ENCODE peak calls at places on chromosomes 1 and 21, in eight cellular contexts. U is uterus, J is choroid plexus epithelial cell, M is BJ, C is neural progenitor cell, Z is K562, S is AG04450, F is fibroblast of mammary gland. T is an unnamed sample.

GRCh38 chr1:59967141-59967697 is 40.6 kb upstream of the CYP2J2 start:
- DNase-seq in U (no peak), Z (peak), F (peak), C (peak), J (peak), M (no peak), S (no peak), T (no peak)

GRCh38 chr1:13432251-13432650 is 22.0 kb downstream of the PRAMEF20 start:
- DNase-seq in Z (no peak), S (no peak), F (no peak), U (no peak), C (no peak), J (no peak), M (no peak), T (no peak)

GRCh38 chr1:245434285-245434684 is 279.5 kb downstream of the KIF26B start:
- DNase-seq in F (peak), Z (no peak), M (no peak), U (no peak), C (no peak), J (peak), S (no peak), T (no peak)

GRCh38 chr1:161810780-161811179 is 44.7 kb downstream of the ATF6 start:
- DNase-seq in C (no peak), Z (no peak), U (no peak), M (no peak), S (no peak), F (no peak), J (no peak), T (no peak)

GRCh38 chr1:94110021-94110761 is 10.8 kb downstream of the ABCA4 start:
- DNase-seq in C (no peak), S (no peak), M (no peak), U (no peak), F (no peak), Z (no peak), J (no peak), T (no peak)

GRCh38 chr1:11707621-11708276 is 16.2 kb downstream of the DRAXIN start:
- DNase-seq in M (no peak), Z (peak), S (no peak), J (no peak), U (no peak), C (no peak), F (no peak), T (no peak)

GRCh38 chr1:88877382-88877825 is 14.0 kb downstream of the GTF2B start:
- DNase-seq in S (no peak), J (peak), U (no peak), Z (peak), M (no peak), C (peak), F (peak), T (no peak)

GRCh38 chr1:36515315-36516138 is 32.8 kb upstream of the CSF3R start:
- DNase-seq in F (no peak), M (no peak), J (no peak), C (no peak), Z (no peak), S (no peak), U (no peak), T (no peak)

GRCh38 chr1:4395158-4395557 is 259.3 kb upstream of the AJAP1 start:
- DNase-seq in C (no peak), F (no peak), J (no peak), S (no peak), M (no peak), U (no peak), Z (no peak), T (no peak)

GRCh38 chr1:68011786-68012375 is 38.5 kb downstream of the DIRAS3 start:
- DNase-seq in C (peak), J (peak), U (no peak), M (no peak), Z (no peak), S (no peak), F (no peak), T (no peak)

GRCh38 chr1:91569411-91570104 is 68.9 kb downstream of the CDC7 start:
- DNase-seq in F (peak), U (peak), J (peak), S (peak), M (peak), Z (no peak), C (no peak), T (peak)

GRCh38 chr1:10634428-10635384 is 160.0 kb downstream of the PEX14 start:
- DNase-seq in F (peak), C (no peak), U (peak), S (no peak), M (no peak), J (no peak), Z (no peak), T (no peak)

GRCh38 chr1:26786437-26787380 is 1.0 kb upstream of the PIGV start:
- DNase-seq in Z (peak), F (peak), M (peak), S (no peak), C (peak), J (peak), U (peak), T (no peak)

GRCh38 chr1:44293761-44294315 is 61.2 kb downstream of the ERI3 start:
- DNase-seq in S (no peak), F (no peak), Z (no peak), C (no peak), J (no peak), U (no peak), M (no peak), T (no peak)

GRCh38 chr21:25615880-25616279 is 8.6 kb upstream of the MRPL39 start:
- DNase-seq in U (no peak), C (no peak), Z (no peak), F (no peak), J (no peak), M (no peak), S (no peak), T (no peak)

GRCh38 chr21:41932576-41933258 is 21.1 kb downstream of the C2CD2 start:
- DNase-seq in S (no peak), C (no peak), M (no peak), Z (peak), J (peak), F (peak), U (peak), T (no peak)

GRCh38 chr1:222711319-222712252 is 705 bp downstream of the AIDA start:
- DNase-seq in U (peak), M (no peak), S (no peak), Z (peak), J (peak), C (peak), F (peak), T (peak)

GRCh38 chr1:117788014-117788413 is 141.4 kb downstream of the GDAP2 start:
- DNase-seq in Z (no peak), S (no peak), C (no peak), M (no peak), F (no peak), U (no peak), J (no peak), T (no peak)

GRCh38 chr1:34549199-34549598 is 205.6 kb upstream of the GJB5 start:
- DNase-seq in Z (peak), U (no peak), F (no peak), S (no peak), C (peak), J (no peak), M (no peak), T (no peak)

GRCh38 chr1:22142315-22143064 is 407 bp downstream of the WNT4 start:
- DNase-seq in J (peak), Z (peak), M (no peak), C (peak), F (no peak), U (peak), S (no peak), T (no peak)

GRCh38 chr21:37855568-37856391 is 60.5 kb downstream of the KCNJ6 start:
- DNase-seq in J (peak), Z (no peak), F (peak), U (no peak), C (peak), M (no peak), S (peak), T (no peak)

GRCh38 chr1:61839702-61840101 is 97.4 kb downstream of the PATJ start:
- DNase-seq in F (peak), M (peak), U (no peak), Z (no peak), J (peak), S (no peak), C (no peak), T (no peak)

GRCh38 chr1:243268751-243269460 is 13.1 kb downstream of the SDCCAG8 start:
- DNase-seq in F (no peak), J (peak), C (peak), Z (peak), S (no peak), U (no peak), M (no peak), T (no peak)

GRCh38 chr1:150521196-150521968 is 5.8 kb downstream of the FALEC start:
- DNase-seq in J (no peak), U (no peak), M (no peak), C (no peak), S (no peak), F (no peak), Z (no peak), T (no peak)

DNA sequence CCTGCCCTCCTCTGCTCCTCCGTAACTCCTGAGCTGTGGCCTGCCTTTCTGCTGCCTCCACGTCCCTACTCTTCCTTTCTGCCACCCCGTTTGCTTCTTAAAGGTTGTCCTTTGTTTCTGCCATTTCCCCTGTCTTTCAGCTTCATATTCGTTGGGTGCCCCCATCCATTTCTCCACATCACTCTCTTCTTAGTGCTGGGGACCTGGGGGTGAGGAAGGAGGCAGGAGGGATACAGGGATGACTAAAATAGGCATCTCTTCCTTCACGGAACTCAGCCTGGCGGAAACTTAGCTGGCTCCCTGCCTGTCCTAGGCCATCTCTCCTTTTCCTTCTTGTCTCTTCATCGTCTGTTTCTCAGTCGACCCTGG is 67.0 kb upstream of the CD1D start:
- DNase-seq in F (no peak), J (no peak), S (no peak), U (no peak), C (no peak), M (no peak), Z (no peak), T (no peak)
- TF ChIP-seq CTCF in F (peak), J (no peak), S (no peak), U (no peak), C (no peak), M (no peak), Z (no peak), T (no peak)

GRCh38 chr1:58392083-58392482 is 154.4 kb downstream of the OMA1 start:
- DNase-seq in J (no peak), Z (no peak), M (no peak), F (no peak), U (no peak), C (no peak), S (no peak), T (no peak)
- H3K4me3 ChIP-seq in J (no peak), Z (no peak), M (no peak), F (no peak), U (no peak), C (no peak), S (no peak), T (no peak)

GRCh38 chr21:32687946-32688345 is 39.9 kb downstream of the SYNJ1 start:
- DNase-seq in Z (no peak), U (no peak), F (peak), M (no peak), J (no peak), C (peak), S (no peak), T (no peak)
- TF ChIP-seq CTCF in Z (no peak), U (no peak), F (no peak), M (no peak), J (peak), C (peak), S (no peak), T (no peak)

GRCh38 chr1:217647791-217648190 is 16.6 kb downstream of the SPATA17 start:
- DNase-seq in S (no peak), F (peak), C (no peak), U (no peak), M (no peak), Z (no peak), J (peak), T (no peak)

GRCh38 chr1:217650674-217651073 is 19.5 kb downstream of the SPATA17 start:
- DNase-seq in F (no peak), M (no peak), U (no peak), J (no peak), C (no peak), Z (no peak), S (no peak), T (no peak)
- H3K4me3 ChIP-seq in F (no peak), M (no peak), U (no peak), J (no peak), C (no peak), Z (no peak), S (no peak), T (no peak)

GRCh38 chr21:39175154-39175553 is 8.1 kb downstream of the PSMG1 start:
- DNase-seq in Z (no peak), J (peak), U (no peak), F (peak), S (no peak), C (no peak), M (no peak), T (no peak)
- TF ChIP-seq CTCF in Z (no peak), J (peak), U (peak), F (peak), S (peak), C (peak), M (peak), T (no peak)

GRCh38 chr1:53545663-53546408 is 86.6 kb downstream of the DMRTB1 start:
- DNase-seq in C (no peak), F (peak), Z (no peak), M (no peak), U (peak), J (no peak), S (no peak), T (no peak)

GRCh38 chr1:53548031-53548491 is 88.9 kb downstream of the DMRTB1 start:
- DNase-seq in F (no peak), M (no peak), Z (no peak), C (no peak), U (peak), J (no peak), S (no peak), T (no peak)

GRCh38 chr1:53544731-53545515 is 85.7 kb downstream of the DMRTB1 start:
- DNase-seq in Z (no peak), S (no peak), J (no peak), F (no peak), C (no peak), U (peak), M (no peak), T (no peak)

GRCh38 chr1:53547321-53547720 is 88.1 kb downstream of the DMRTB1 start:
- DNase-seq in S (no peak), M (no peak), F (no peak), U (no peak), J (no peak), Z (no peak), C (no peak), T (no peak)

DNA sequence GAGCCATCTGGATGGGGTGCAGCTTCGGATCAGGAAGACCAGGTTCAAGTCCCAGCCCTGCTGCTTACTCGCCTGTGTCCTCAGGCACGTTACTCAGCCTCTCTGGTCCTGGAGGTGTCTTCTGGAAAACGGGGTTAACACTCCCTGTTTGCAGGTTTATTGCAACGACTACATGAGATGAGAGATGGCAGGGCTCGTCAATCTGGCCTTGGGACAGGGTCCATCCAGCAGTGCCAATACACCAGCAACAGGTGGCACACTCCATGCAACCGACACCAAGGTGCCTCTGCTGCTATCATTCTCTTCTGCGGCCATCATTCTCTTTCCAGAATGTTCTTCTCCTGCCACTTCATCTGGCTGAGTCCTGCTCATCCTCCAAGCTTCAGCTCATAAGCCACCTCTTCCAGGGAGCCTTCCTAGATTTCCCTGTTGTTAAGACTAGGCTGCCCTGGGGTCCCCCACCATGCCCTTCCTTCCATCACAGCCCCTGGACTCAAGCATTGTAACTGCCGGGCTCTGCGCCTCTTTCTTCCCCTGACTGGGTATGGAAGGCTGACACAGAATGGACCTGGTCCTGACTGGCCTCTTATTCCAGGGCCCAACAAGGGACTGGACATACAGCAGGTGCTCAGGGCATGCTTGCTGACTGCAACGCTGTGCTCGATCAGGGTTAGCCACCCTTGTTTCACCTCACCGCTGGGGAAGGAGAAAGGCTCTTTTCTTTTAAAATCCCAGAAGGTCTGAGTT is 87.4 kb downstream of the DMRTB1 start:
- DNase-seq in Z (no peak), F (no peak), U (peak), C (no peak), M (no peak), J (no peak), S (no peak), T (no peak)
- H3K4me3 ChIP-seq in Z (no peak), F (no peak), U (no peak), C (no peak), M (no peak), J (no peak), S (no peak), T (no peak)

GRCh38 chr1:78601068-78601467 is 19.2 kb upstream of the IFI44L start:
- DNase-seq in J (no peak), S (no peak), C (no peak), U (no peak), F (no peak), Z (no peak), M (no peak), T (no peak)
- TF ChIP-seq CTCF in J (no peak), S (no peak), C (no peak), U (no peak), F (no peak), Z (no peak), M (no peak), T (no peak)

DNA sequence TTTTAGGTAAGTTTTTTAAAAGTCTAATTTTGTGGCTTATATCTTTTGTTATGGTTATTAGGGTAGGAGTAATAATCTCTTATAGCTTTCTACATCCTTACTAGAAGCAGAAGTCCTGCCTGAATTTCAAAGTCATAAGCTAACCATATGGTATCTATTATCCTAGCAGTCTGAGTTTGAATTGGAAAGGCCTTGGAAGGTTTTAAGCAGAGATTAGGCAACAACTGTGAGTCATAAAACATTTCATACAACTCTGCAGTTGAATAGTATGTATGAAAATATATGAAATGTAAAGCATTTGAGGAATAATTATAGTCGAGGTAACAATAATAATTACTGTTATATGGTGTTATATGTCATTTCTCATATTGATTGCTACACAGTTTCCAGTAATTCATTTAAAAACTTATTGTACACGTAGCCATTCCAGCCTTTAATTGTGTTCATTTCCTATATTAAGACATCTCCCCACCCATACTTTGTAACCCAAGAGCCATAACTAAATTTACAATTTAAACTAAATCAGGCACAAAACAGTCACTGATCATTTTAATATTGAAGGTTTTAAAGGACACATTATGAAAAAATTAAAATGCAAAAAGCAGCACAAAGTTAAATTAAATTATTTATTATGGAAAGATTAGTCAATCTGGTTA is 487.2 kb downstream of the DPYD start:
- DNase-seq in C (no peak), M (peak), J (peak), S (peak), F (peak), U (no peak), Z (no peak), T (peak)
- H3K4me3 ChIP-seq in C (no peak), M (no peak), J (no peak), S (no peak), F (no peak), U (no peak), Z (no peak), T (no peak)